ENCODE peak calls at places on chromosomes 5 and 9, in six cellular contexts. D, O, K, Z, U and Q are unnamed samples.

GRCh38 chr9:124000784-124001444 is 10.7 kb upstream of the LHX2 start:
- DNase-seq in D (no peak), O (no peak), K (no peak), Z (no peak), U (no peak), Q (no peak)

GRCh38 chr5:171314728-171315385 is 5.8 kb downstream of the TLX3 start:
- DNase-seq in D (peak), O (no peak), K (no peak), Z (no peak), U (no peak), Q (no peak)

GRCh38 chr5:14871573-14872069 is at the start of gene ANKH:
- DNase-seq in D (peak), O (peak), K (peak), Z (peak), U (peak), Q (no peak)

GRCh38 chr5:150000990-150001659 is 586 bp downstream of the HMGXB3 start:
- DNase-seq in D (peak), O (peak), K (peak), Z (peak), U (peak), Q (no peak)

GRCh38 chr9:104795082-104795481 is 31.2 kb downstream of the NIPSNAP3B start:
- DNase-seq in D (peak), O (peak), K (no peak), Z (no peak), U (peak), Q (no peak)

GRCh38 chr9:93673844-93674334 is 97.5 kb downstream of the PHF2 start:
- DNase-seq in D (peak), O (no peak), K (no peak), Z (no peak), U (peak), Q (no peak)

GRCh38 chr5:29208026-29208425 is 1985.5 kb upstream of the CDH6 start:
- DNase-seq in D (peak), O (no peak), K (peak), Z (no peak), U (no peak), Q (no peak)

GRCh38 chr5:25056846-25057245 is 412.1 kb upstream of the CDH10 start:
- DNase-seq in D (peak), O (no peak), K (peak), Z (no peak), U (no peak), Q (no peak)

GRCh38 chr5:135833961-135834638 is 363 bp upstream of the SLC25A48 start:
- DNase-seq in D (peak), O (no peak), K (no peak), Z (no peak), U (no peak), Q (no peak)

GRCh38 chr5:96962540-96962991 is 26.7 kb downstream of the LNPEP start:
- DNase-seq in D (no peak), O (no peak), K (no peak), Z (no peak), U (no peak), Q (no peak)

GRCh38 chr5:145906401-145906800 is 30.0 kb upstream of the SH3RF2 start:
- DNase-seq in D (no peak), O (no peak), K (peak), Z (no peak), U (no peak), Q (no peak)

GRCh38 chr9:18466101-18466500 is 7.9 kb upstream of the ADAMTSL1 start:
- DNase-seq in D (no peak), O (no peak), K (no peak), Z (no peak), U (no peak), Q (no peak)

GRCh38 chr9:12965303-12965702 is 190.5 kb downstream of the LURAP1L start:
- DNase-seq in D (no peak), O (no peak), K (no peak), Z (no peak), U (no peak), Q (no peak)

GRCh38 chr9:114287001-114287762 is 35.7 kb upstream of the ORM1 start:
- DNase-seq in D (no peak), O (no peak), K (no peak), Z (no peak), U (peak), Q (no peak)
- H3K27ac ChIP-seq in D (peak), O (no peak), K (no peak), Z (peak), U (no peak), Q (no peak)

DNA sequence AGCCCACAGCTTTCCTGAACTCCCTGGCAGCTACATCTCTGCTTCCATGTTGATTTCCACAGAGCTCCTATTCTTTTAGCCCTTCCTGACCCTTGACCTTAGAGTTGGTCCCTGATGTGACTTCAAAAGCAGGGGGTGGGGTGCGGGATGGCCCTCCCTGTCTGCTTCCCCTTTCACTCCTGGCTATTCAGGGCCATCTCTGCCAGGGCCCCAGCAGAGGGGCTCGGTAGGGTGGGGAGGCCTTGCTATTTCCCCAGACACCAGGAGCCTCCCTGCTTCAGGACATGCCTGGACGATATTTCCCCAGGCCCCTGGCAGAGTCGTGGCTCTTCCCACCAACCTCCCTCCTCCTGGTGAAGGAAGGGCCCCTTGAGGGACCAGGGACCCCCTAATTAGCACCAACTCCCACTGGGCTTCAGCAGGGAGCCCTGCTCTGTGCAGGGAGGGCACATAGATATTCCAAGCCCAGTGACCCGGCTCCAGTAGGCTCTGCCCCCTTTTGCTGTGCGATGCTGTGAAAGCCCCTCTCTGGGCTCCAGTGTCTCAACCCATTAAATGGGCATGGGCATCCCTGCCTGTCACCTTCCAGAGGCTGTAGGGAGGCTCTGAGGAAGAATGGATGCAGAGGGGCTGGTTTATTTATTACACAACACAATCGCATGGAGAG is 17.3 kb downstream of the CORO2A start:
- DNase-seq in D (no peak), O (no peak), K (no peak), Z (no peak), U (no peak), Q (no peak)
- H3K27ac ChIP-seq in D (no peak), O (no peak), K (no peak), Z (peak), U (no peak), Q (no peak)

DNA sequence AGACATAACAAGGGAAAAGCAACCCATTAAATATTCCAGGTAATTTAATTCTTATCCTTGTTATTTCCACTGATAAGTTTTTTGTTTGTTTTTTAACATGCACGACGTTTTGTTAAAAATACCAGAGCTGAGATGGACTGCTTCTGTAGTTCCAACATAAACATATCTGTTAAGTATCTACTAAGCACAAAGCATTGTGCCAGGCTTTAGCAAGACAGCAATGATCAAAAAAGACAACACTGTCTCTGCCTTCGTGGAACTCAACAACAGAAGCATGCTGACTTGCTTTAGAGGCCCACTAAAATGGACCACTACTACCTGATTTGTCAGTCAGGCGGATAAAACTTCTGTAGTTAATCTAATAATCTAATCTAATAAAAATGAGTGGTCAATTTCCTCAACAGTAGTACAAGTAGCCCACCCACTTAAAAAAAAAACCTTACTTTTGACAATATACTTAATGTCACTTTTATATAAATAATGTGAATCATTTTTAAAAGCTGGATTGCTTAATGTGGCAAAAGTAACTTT is 3.1 kb downstream of the RAB14 start:
- DNase-seq in D (no peak), O (peak), K (no peak), Z (no peak), U (no peak), Q (no peak)
- H3K27ac ChIP-seq in D (no peak), O (no peak), K (no peak), Z (no peak), U (no peak), Q (no peak)

GRCh38 chr5:43401827-43402226 is 10.4 kb downstream of the CCL28 start:
- DNase-seq in D (peak), O (peak), K (no peak), Z (no peak), U (no peak), Q (no peak)

GRCh38 chr5:43400082-43400481 is 12.1 kb downstream of the CCL28 start:
- DNase-seq in D (peak), O (peak), K (peak), Z (no peak), U (no peak), Q (no peak)

GRCh38 chr5:43396762-43397304 is 15.4 kb downstream of the CCL28 start:
- DNase-seq in D (no peak), O (peak), K (peak), Z (peak), U (peak), Q (no peak)
- H3K27ac ChIP-seq in D (no peak), O (no peak), K (no peak), Z (peak), U (peak), Q (no peak)

GRCh38 chr5:126103872-126104271 is 319.3 kb upstream of the GRAMD2B start:
- DNase-seq in D (no peak), O (no peak), K (no peak), Z (no peak), U (no peak), Q (no peak)
- H3K27ac ChIP-seq in D (no peak), O (no peak), K (no peak), Z (no peak), U (no peak), Q (no peak)

DNA sequence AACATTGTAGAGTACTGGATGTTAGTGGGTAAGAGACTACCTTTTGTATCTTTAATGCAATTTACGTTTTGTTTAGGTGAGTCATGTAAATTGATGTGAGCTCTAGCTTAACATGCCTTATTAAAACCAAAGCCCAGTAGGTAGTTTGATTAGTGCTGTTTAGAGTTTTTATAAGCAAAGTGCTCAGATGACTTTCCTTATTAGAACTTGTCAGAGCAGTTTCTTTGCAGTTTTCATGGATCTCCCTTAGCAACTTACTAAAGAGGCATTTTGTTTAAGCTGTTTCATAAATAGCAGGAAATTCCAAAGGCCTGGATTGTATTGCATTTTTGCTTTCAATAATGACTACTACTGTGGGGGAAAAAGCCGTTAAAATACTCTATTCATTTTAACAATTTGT is 14.5 kb downstream of the ZSWIM6 start:
- DNase-seq in D (peak), O (no peak), K (no peak), Z (no peak), U (no peak), Q (no peak)
- H3K27ac ChIP-seq in D (no peak), O (no peak), K (no peak), Z (no peak), U (no peak), Q (no peak)

DNA sequence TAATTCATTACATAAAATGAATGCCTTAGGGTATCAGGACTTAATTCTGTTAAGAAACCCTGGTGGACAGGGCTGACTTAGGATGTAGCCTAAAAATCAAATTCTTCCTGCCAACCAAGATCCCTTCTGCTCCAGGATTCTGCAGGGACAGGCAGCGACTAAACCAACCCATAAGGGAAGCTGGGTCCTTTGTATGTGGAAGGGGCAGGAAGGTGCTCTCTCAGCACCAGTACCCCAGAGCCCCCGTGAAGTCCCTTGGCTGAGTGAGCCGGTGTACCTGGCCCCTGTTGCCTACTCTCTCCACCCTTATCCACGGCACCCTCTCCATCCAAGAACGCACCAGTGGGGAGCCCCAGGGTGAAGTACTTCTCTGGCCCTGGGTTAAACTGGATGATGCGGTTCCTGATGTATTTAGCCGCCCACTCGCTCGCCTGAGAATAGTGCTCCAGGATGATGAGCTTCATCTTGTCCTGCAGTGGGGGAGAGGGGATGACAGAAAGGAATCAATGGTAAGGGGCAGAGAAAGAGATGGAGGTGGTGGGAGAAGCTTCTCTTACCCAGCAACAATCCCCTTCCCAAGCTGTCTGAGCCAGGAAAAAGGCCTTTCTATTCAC is 1.1 kb downstream of the GNPDA1 start:
- DNase-seq in D (no peak), O (no peak), K (no peak), Z (no peak), U (no peak), Q (no peak)
- H3K27ac ChIP-seq in D (no peak), O (no peak), K (no peak), Z (peak), U (peak), Q (no peak)

DNA sequence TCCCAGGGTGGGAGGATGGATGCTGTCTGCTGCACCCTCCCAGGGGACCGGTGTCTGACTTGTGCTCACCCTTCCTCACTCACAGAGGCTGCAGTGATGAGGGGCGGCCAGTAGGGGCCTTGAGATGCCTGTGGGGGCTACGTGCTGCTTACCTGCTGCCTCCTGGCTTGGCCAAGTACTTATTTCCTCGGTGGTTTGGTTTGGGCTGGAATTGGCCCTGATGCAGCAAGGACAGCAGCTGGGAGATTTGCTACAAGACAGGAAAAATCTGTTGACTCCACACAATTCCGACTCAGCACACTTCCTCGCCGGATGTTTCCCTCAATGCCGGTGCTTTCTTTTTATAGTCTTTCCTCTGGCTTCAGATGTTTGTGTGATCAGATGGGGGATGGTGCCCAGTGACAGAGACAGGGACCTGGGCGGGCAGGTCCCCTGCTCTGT is 6.6 kb downstream of the PCDH12 start:
- DNase-seq in D (peak), O (no peak), K (no peak), Z (peak), U (no peak), Q (no peak)
- H3K27ac ChIP-seq in D (no peak), O (no peak), K (no peak), Z (no peak), U (no peak), Q (no peak)

GRCh38 chr9:131862261-131862660 is 122.4 kb upstream of the RAPGEF1 start:
- DNase-seq in D (no peak), O (no peak), K (no peak), Z (no peak), U (no peak), Q (no peak)
- H3K27ac ChIP-seq in D (no peak), O (no peak), K (no peak), Z (no peak), U (no peak), Q (no peak)

GRCh38 chr9:136043386-136044054 is 51.6 kb downstream of the NACC2 start:
- DNase-seq in D (no peak), O (no peak), K (no peak), Z (no peak), U (peak), Q (no peak)

GRCh38 chr9:136045595-136046554 is 49.2 kb downstream of the NACC2 start:
- DNase-seq in D (no peak), O (peak), K (peak), Z (no peak), U (peak), Q (no peak)

GRCh38 chr9:136044971-136045594 is 50.0 kb downstream of the NACC2 start:
- DNase-seq in D (no peak), O (no peak), K (no peak), Z (no peak), U (no peak), Q (no peak)

GRCh38 chr9:136042541-136042940 is 52.5 kb downstream of the NACC2 start:
- DNase-seq in D (no peak), O (no peak), K (no peak), Z (no peak), U (peak), Q (no peak)

GRCh38 chr9:136044207-136044970 is 50.7 kb downstream of the NACC2 start:
- DNase-seq in D (no peak), O (no peak), K (no peak), Z (no peak), U (peak), Q (no peak)
- H3K27ac ChIP-seq in D (no peak), O (no peak), K (no peak), Z (peak), U (no peak), Q (no peak)